ENCODE peak calls at places on chromosomes 4 and X, in five cellular contexts. A is GM12878, J is GM23338, N is A549, R is K562. V is an unnamed sample.

GRCh38 chr4:60656171-60656570 is 544.0 kb upstream of the ADGRL3 start:
- DNase-seq in A (no peak), J (peak), N (no peak), R (no peak), V (no peak)

GRCh38 chr4:134544303-134544761 is 342.7 kb upstream of the PABPC4L start:
- DNase-seq in N (peak), R (no peak), J (peak), A (no peak), V (no peak)

GRCh38 chrX:10617186-10617963 is 3.0 kb downstream of the MID1 start:
- DNase-seq in A (no peak), N (no peak), R (no peak), J (peak), V (no peak)

GRCh38 chrX:114626323-114626722 is 42.4 kb downstream of the HTR2C start:
- DNase-seq in A (no peak), J (peak), R (peak), N (peak), V (peak)

GRCh38 chr4:106063009-106063408 is 167.7 kb downstream of the NPNT start:
- DNase-seq in N (no peak), A (no peak), R (no peak), J (no peak), V (no peak)

GRCh38 chr4:155430895-155431467 is 54.2 kb upstream of the MAP9 start:
- DNase-seq in R (no peak), J (no peak), N (no peak), A (no peak), V (no peak)

GRCh38 chrX:55340896-55341433 is 76.2 kb upstream of the PAGE3 start:
- DNase-seq in A (no peak), J (peak), N (no peak), R (no peak), V (no peak)

GRCh38 chr4:113384600-113384999 is 335.1 kb downstream of the ANK2 start:
- DNase-seq in J (no peak), R (no peak), N (no peak), A (no peak), V (no peak)

GRCh38 chr4:148330161-148330560 is 112.1 kb downstream of the NR3C2 start:
- DNase-seq in N (no peak), J (no peak), R (no peak), A (no peak), V (no peak)

GRCh38 chrX:38138900-38139299 is 81.8 kb downstream of the SRPX start:
- DNase-seq in N (no peak), R (peak), J (no peak), A (no peak), V (no peak)

GRCh38 chr4:149715822-149716585 is 99.6 kb downstream of the IQCM start:
- DNase-seq in A (no peak), R (no peak), N (no peak), J (no peak), V (no peak)

GRCh38 chrX:148290041-148290440 is 210.4 kb upstream of the AFF2 start:
- DNase-seq in R (no peak), A (no peak), J (peak), N (no peak), V (no peak)

GRCh38 chr4:48255130-48255958 is 14.3 kb downstream of the TEC start:
- DNase-seq in N (peak), J (peak), A (no peak), R (peak), V (no peak)

GRCh38 chrX:15947648-15948317 is 93.2 kb upstream of the AP1S2 start:
- DNase-seq in R (peak), J (peak), A (no peak), N (peak), V (no peak)

GRCh38 chr4:7354937-7355336 is 79.8 kb downstream of the PSAPL1 start:
- DNase-seq in A (no peak), J (no peak), N (no peak), R (no peak), V (no peak)

GRCh38 chr4:144174401-144175067 is 34.0 kb upstream of the GYPA start:
- DNase-seq in N (peak), J (peak), A (peak), R (peak), V (peak)

GRCh38 chr4:181957088-181957487 is 286.1 kb upstream of the TENM3 start:
- DNase-seq in R (no peak), J (no peak), A (no peak), N (no peak), V (no peak)

GRCh38 chr4:532588-533317 is 33.7 kb downstream of the PIGG start:
- DNase-seq in J (peak), A (no peak), N (peak), R (peak), V (no peak)

GRCh38 chrX:3263681-3264126 is 82.7 kb downstream of the MXRA5 start:
- DNase-seq in J (no peak), N (peak), R (no peak), A (no peak), V (no peak)

GRCh38 chr4:73573794-73574528 is 46.3 kb downstream of the RASSF6 start:
- DNase-seq in A (peak), R (peak), N (peak), J (peak), V (peak)

GRCh38 chr4:148542922-148543623 is 100.9 kb upstream of the NR3C2 start:
- DNase-seq in A (no peak), N (no peak), R (no peak), J (no peak), V (no peak)

GRCh38 chrX:39972340-39972739 is 125.4 kb downstream of the BCOR start:
- DNase-seq in N (no peak), J (no peak), A (no peak), R (no peak), V (no peak)

GRCh38 chrX:14352511-14352910 is 176.8 kb upstream of the GLRA2 start:
- DNase-seq in N (no peak), A (no peak), J (peak), R (no peak), V (no peak)

GRCh38 chr4:6052679-6053078 is 34.4 kb upstream of the C4orf50 start:
- DNase-seq in N (peak), R (peak), J (no peak), A (no peak), V (no peak)

GRCh38 chr4:156293657-156294297 is 340.1 kb upstream of the CTSO start:
- DNase-seq in A (no peak), N (peak), R (no peak), J (no peak), V (no peak)

GRCh38 chrX:50626432-50626831 is 155.8 kb upstream of the DGKK start:
- DNase-seq in R (no peak), A (no peak), N (no peak), J (no peak), V (no peak)

GRCh38 chr4:113759696-113760093 is 1.8 kb downstream of the CAMK2D start:
- DNase-seq in J (no peak), R (no peak), N (no peak), A (no peak), V (no peak)

GRCh38 chr4:153486281-153487151 is 20.4 kb downstream of the TMEM131L start:
- DNase-seq in N (peak), R (no peak), J (peak), A (no peak), V (peak)

GRCh38 chrX:14673236-14673635 is 143.9 kb downstream of the GLRA2 start:
- DNase-seq in N (no peak), R (no peak), A (no peak), J (no peak), V (no peak)

GRCh38 chr4:140250989-140251552 is 97.1 kb upstream of the MAML3 start:
- DNase-seq in A (no peak), N (no peak), R (peak), J (no peak), V (no peak)

GRCh38 chr4:139978692-139979091 is 175.3 kb downstream of the MAML3 start:
- DNase-seq in N (no peak), J (no peak), R (no peak), A (peak), V (no peak)

GRCh38 chr4:113837397-113837796 is 75.9 kb upstream of the CAMK2D start:
- DNase-seq in J (no peak), A (peak), N (peak), R (no peak), V (no peak)

GRCh38 chr4:6111354-6111930 is 88.9 kb downstream of the JAKMIP1 start:
- DNase-seq in N (no peak), R (no peak), J (no peak), A (no peak), V (no peak)

GRCh38 chr4:69668680-69669079 is 15.6 kb upstream of the UGT2A1 start:
- DNase-seq in R (no peak), J (no peak), A (no peak), N (no peak), V (no peak)

GRCh38 chr4:85639946-85640345 is 165.0 kb downstream of the ARHGAP24 start:
- DNase-seq in N (no peak), A (no peak), R (peak), J (no peak), V (no peak)

DNA sequence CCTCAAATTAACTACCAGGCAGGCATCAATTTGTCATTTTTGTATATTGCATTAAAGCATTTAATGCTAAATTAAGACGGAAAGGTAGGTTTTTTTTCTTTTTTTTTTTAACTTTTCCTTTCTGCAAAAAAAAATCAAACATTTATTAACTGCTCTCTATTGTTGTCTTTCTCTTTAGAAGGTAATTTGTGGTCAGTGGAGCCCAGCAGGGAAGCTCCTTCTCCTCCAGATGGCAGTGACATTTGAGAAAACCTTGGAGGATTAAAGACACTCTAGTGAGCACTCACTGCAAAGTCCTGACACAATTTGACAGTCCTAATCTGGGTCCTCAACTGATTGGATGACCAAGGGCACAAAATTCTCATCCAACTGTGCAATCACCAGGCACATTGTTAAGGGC is 102.4 kb downstream of the SLIT2 start:
- DNase-seq in J (peak), R (no peak), N (no peak), A (no peak), V (no peak)
- TF ChIP-seq JUNB in J (no peak), R (no peak), N (no peak), A (no peak), V (no peak)

GRCh38 chrX:124086411-124086810 is 124.9 kb downstream of the STAG2 start:
- DNase-seq in N (no peak), A (no peak), R (no peak), J (no peak), V (no peak)
- TF ChIP-seq JUNB in N (no peak), A (no peak), R (no peak), J (no peak), V (no peak)

GRCh38 chr4:1578968-1579833 is 104.9 kb downstream of the FAM53A start:
- DNase-seq in N (peak), A (no peak), J (peak), R (peak), V (no peak)
- TF ChIP-seq JUNB in N (no peak), A (no peak), J (no peak), R (no peak), V (no peak)

DNA sequence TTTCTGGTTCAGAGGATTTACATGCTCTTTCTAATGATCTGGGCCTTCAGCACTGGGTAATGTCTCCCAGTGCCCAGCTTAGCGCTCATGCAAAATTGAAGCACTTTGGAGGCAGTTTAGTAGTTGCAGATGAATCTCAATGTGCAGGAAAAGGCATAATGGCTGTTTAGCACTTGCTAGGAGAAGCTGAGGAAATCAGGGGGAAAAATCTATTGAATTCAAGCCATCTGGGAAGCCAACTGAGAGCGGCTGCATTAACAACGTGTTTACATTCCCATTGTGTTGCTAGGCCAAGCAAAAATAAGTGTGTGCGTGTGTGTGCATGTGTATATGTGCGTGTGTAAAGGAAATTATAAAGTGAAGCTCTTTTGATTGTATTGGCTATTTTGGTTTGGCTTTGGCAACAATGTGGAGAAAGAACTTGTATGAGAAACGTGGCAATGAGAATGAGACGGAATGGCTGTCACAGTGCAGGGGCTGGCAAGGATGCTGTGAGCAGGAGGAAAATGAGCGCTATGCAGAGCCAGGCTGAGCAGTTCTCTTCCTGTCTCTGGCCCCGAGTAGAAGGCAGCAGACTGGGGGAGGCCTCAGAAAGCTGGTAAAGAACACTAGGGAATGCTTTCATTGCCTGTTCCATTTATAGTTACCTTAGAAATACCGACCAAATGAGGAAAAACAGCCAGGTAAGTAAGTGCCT is 231.5 kb downstream of the UNC5C start:
- DNase-seq in R (no peak), J (peak), N (no peak), A (no peak), V (no peak)
- TF ChIP-seq JUNB in R (no peak), J (no peak), N (no peak), A (no peak), V (no peak)

GRCh38 chr4:158219623-158220022 is 9.3 kb downstream of the TMEM144 start:
- DNase-seq in N (no peak), J (no peak), A (no peak), R (no peak), V (no peak)
- TF ChIP-seq JUNB in N (no peak), J (no peak), A (no peak), R (no peak), V (no peak)

V was measured in HepG2.